ENCODE peak calls at places on chromosomes 6 and 20, in seven cellular contexts. R is IMR-90, P is fibroblast of lung, H is PC-3, O is GM23338, I is neuronal stem cell, C is HCT116. Y is an unnamed sample.

GRCh38 chr6:93088675-93089575 is 330.4 kb downstream of the EPHA7 start:
- DNase-seq in R (no peak), P (peak), H (peak), O (peak), I (no peak), C (no peak), Y (no peak)

GRCh38 chr6:8059129-8059528 is 5.1 kb downstream of the BLOC1S5 start:
- DNase-seq in R (peak), P (peak), H (peak), O (peak), I (no peak), C (no peak), Y (peak)

GRCh38 chr20:64107736-64108457 is 532 bp upstream of the NPBWR2 start:
- DNase-seq in R (no peak), P (no peak), H (no peak), O (peak), I (no peak), C (no peak), Y (peak)

GRCh38 chr20:1844723-1845523 is 50.3 kb upstream of the SIRPA start:
- DNase-seq in R (peak), P (peak), H (no peak), O (no peak), I (no peak), C (no peak), Y (peak)

GRCh38 chr20:6122873-6123649 is at the start of gene FERMT1:
- DNase-seq in R (peak), P (peak), H (peak), O (peak), I (peak), C (peak), Y (no peak)

GRCh38 chr20:35329435-35330139 is 37.4 kb upstream of the FAM83C start:
- DNase-seq in R (peak), P (peak), H (peak), O (peak), I (peak), C (no peak), Y (peak)

GRCh38 chr6:137363805-137364138 is 130.4 kb downstream of the OLIG3 start:
- DNase-seq in R (no peak), P (no peak), H (no peak), O (no peak), I (no peak), C (no peak), Y (peak)

GRCh38 chr6:25883536-25883935 is 9.5 kb upstream of the SLC17A3 start:
- DNase-seq in R (no peak), P (peak), H (no peak), O (no peak), I (no peak), C (no peak), Y (no peak)

GRCh38 chr20:47816487-47817451 is 31.5 kb upstream of the SULF2 start:
- DNase-seq in R (no peak), P (no peak), H (no peak), O (no peak), I (no peak), C (no peak), Y (peak)

GRCh38 chr20:47818466-47818865 is 33.2 kb upstream of the SULF2 start:
- DNase-seq in R (no peak), P (no peak), H (no peak), O (no peak), I (no peak), C (no peak), Y (no peak)

GRCh38 chr20:47817573-47817972 is 32.3 kb upstream of the SULF2 start:
- DNase-seq in R (no peak), P (no peak), H (peak), O (no peak), I (no peak), C (no peak), Y (no peak)

GRCh38 chr20:47821481-47822100 is 36.3 kb upstream of the SULF2 start:
- DNase-seq in R (no peak), P (no peak), H (peak), O (no peak), I (no peak), C (peak), Y (no peak)

DNA sequence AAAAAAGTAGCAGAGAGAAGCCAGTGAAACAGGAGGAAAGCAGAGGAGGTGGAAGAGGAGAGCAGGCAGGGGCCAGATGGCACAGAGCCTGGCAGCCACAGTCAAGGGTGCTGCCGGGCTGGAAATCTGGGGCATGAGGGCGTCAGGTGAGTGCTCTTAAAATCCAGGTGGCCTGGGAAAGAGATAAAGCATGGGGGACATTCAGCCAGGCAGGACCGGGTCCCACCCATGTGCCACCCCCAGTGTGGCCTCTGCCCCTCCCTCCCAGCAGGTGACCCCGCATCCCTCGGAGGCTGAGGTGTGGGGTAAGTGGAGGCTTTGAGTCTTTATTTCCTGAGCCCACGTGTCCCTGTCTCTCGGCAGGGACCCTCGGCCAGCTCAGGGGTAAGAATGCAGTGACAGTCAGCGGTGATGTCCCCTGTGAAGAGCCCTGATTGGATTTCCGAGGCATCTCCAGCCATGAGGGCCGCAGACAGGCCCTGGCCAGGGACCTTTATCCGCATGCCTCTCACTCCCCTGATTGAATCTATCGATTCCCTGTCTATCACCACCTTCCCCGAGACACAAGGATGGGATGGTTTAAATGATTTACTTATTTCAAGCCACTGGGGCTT is 33.8 kb upstream of the SULF2 start:
- DNase-seq in R (no peak), P (no peak), H (no peak), O (peak), I (no peak), C (no peak), Y (no peak)
- H3K4me2 ChIP-seq in R (no peak), P (no peak), H (no peak), O (no peak), I (no peak), C (no peak), Y (no peak)

GRCh38 chr20:39049684-39050554 is 87.8 kb downstream of the DHX35 start:
- DNase-seq in R (peak), P (peak), H (peak), O (peak), I (peak), C (peak), Y (peak)

GRCh38 chr20:39048000-39048696 is 86.0 kb downstream of the DHX35 start:
- DNase-seq in R (peak), P (peak), H (peak), O (peak), I (peak), C (peak), Y (peak)

GRCh38 chr20:39050555-39050902 is 88.4 kb downstream of the DHX35 start:
- DNase-seq in R (no peak), P (no peak), H (no peak), O (no peak), I (no peak), C (no peak), Y (no peak)

GRCh38 chr20:39047417-39047985 is 85.4 kb downstream of the DHX35 start:
- DNase-seq in R (no peak), P (no peak), H (no peak), O (no peak), I (no peak), C (no peak), Y (no peak)

GRCh38 chr20:39049148-39049547 is 87.0 kb downstream of the DHX35 start:
- DNase-seq in R (no peak), P (no peak), H (no peak), O (no peak), I (no peak), C (no peak), Y (peak)
- H3K4me3 ChIP-seq in R (no peak), P (no peak), H (peak), O (peak), I (no peak), C (no peak), Y (no peak)

DNA sequence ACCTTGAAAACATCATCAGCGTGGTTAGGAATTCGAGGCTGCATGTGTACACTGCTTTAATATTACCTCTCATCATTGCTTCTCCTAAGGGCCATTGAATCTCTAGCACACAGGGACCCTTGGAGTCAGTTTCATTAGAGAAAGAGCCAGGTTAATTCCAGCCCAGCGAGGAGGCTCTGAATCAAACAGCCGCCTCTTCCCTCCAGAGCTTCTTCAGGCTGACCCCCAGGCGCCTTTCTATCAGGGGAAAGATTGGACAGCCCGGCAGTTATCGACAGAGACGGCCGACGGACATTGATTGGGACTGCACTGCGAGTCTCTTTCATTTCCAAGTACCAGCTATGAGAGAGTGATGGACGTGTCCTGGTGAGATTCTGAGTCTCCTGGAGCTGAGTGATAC is 159.2 kb downstream of the ANKRD60 start:
- DNase-seq in R (no peak), P (no peak), H (no peak), O (no peak), I (no peak), C (no peak), Y (no peak)
- H3K4me2 ChIP-seq in R (no peak), P (no peak), H (no peak), O (no peak), I (no peak), C (no peak), Y (no peak)

DNA sequence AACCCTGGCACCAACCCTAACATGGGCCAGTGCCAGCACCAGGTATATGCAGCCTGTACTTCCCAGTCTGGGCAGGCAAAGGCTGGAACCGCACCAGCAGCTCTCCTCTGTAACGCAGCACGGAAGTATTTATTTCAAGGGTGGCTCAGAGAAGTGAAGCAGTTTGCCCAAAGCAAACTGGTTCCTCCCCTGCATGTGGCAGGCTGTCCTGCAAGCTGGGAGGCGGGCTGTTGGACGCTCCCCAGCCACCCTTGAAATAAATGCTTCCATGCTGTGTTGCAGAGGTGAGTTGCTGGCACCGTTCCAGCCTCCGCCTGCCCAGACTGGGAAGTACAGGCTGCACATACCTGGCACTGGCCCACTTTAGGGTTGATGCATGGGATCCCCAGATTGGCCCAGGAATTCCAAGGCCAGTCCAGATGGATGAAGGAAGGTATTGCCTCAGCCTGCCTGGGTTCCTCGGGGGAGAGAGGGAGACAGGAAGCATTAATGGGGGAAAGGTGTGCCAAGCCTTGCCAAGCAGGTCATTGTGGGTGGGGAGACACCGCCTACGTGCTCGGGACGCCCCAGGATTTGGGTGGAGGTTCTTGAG is 49.8 kb downstream of the PPARD start:
- DNase-seq in R (no peak), P (no peak), H (peak), O (no peak), I (no peak), C (no peak), Y (no peak)
- H3K4me3 ChIP-seq in R (no peak), P (no peak), H (peak), O (no peak), I (no peak), C (peak), Y (no peak)

DNA sequence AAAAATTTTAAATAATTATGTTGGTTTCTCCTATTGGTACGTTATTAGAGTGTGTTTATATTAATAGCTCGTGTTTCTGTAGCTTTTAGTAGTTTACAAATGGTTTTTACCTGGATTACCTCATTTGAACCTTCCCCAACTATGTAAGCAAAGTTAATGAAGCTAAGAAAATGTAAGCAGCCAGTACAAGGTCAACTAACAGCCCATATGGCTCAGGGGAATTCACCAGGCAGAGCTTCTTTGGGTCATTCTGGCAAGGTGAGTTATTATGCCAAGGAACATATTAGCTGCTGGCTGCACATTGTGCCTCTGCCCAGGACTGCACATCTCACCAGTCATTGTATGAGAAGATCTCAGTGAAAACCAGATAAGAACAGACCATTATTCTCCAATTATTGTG is 27.0 kb upstream of the MARCKS start:
- DNase-seq in R (no peak), P (no peak), H (no peak), O (no peak), I (no peak), C (no peak), Y (no peak)
- H3K4me2 ChIP-seq in R (no peak), P (no peak), H (no peak), O (no peak), I (no peak), C (no peak), Y (no peak)

DNA sequence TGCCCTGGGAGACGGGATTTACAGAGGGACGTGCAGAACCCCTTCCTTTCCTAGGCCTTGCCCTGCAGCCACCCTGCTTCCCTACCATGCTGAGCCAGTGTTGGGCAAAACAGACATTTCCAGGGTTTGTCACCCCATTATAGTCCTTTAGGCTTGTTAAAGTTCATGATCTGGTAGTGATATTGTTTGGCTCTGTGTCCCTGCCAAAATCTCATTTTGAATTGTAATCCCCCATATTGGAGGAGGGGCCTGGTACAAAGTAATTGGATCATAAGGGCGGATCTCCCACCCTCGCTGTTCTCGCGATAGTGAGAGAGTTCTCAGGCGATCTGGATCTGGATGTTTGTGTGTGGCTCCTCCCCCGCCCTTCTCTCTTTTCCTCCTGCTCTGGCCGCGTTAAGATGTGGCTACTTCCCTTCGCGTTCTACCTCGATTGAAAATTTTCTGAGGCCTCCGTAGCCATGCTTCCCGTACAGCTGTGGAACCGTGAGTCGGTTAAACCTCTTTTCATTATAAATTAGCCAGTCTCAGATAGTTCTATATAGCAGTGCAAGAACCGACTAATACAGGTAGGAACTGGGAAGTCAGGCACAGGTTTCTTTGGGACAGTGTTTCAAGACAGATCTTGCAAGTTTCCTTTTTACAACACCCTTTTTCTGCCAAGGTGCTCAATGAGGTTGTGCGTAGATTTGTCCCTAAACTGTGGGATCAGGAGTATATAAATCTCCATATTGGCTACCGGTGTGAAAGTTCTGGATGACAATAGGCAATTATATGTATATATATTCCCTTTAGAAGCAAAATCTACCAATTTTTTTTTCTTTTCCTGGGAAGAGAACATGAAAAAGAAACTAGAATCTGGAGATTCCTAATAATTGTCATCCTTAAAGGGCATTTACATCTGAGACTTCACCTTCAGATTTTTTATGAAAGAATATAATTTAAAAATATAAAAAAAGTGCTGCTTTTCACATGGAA is 152.1 kb downstream of the SAMD5 start:
- DNase-seq in R (no peak), P (no peak), H (no peak), O (peak), I (no peak), C (no peak), Y (no peak)
- H3K4me3 ChIP-seq in R (no peak), P (no peak), H (no peak), O (no peak), I (no peak), C (no peak), Y (no peak)

GRCh38 chr6:35969676-35970075 is 48.8 kb upstream of the SRPK1 start:
- DNase-seq in R (peak), P (no peak), H (no peak), O (no peak), I (no peak), C (no peak), Y (no peak)
- H3K4me2 ChIP-seq in R (no peak), P (no peak), H (peak), O (no peak), I (no peak), C (no peak), Y (no peak)

GRCh38 chr20:36431604-36432003 is 109.7 kb upstream of the MYL9 start:
- DNase-seq in R (no peak), P (no peak), H (no peak), O (no peak), I (no peak), C (no peak), Y (no peak)
- H3K4me3 ChIP-seq in R (no peak), P (no peak), H (no peak), O (no peak), I (no peak), C (no peak), Y (no peak)

DNA sequence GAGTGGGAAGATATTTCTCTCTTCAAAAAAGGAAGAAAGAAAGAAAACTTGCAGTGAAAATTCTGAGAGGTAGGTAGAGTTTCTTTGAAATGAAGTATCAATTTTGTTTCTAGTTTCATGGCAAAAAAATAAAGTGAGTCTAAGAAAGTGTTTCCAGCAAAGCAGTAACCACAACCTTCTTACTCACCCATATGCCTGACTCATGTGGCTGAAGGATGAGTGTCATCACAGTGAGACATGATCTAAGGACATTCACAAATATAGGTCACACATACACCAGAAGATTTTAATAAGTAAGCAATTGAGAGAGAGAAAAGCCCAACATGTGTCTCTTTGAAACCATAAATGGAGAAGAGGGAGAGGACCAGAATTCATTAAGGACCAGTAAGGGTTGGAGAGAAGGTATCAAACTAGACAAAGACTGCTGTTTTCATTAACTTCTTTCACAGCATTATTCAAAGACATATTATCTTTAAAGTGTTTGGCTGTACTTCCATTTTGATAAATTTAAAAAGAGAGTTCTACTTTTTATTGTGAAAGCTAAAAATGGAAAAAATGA is 169.5 kb downstream of the FRK start:
- DNase-seq in R (peak), P (peak), H (peak), O (no peak), I (no peak), C (peak), Y (no peak)
- H3K4me2 ChIP-seq in R (no peak), P (no peak), H (peak), O (no peak), I (no peak), C (peak), Y (no peak)

GRCh38 chr6:31947070-31947675 is 1.3 kb downstream of the CFB start:
- DNase-seq in R (no peak), P (no peak), H (no peak), O (no peak), I (no peak), C (no peak), Y (no peak)

GRCh38 chr6:31947864-31948263 is 2.0 kb downstream of the CFB start:
- DNase-seq in R (no peak), P (no peak), H (no peak), O (no peak), I (no peak), C (no peak), Y (no peak)

GRCh38 chr6:31945507-31946369 is at the start of gene CFB:
- DNase-seq in R (peak), P (peak), H (peak), O (peak), I (no peak), C (no peak), Y (no peak)

GRCh38 chr6:31945154-31945506 is 765 bp upstream of the CFB start:
- DNase-seq in R (no peak), P (no peak), H (no peak), O (no peak), I (no peak), C (no peak), Y (no peak)

DNA sequence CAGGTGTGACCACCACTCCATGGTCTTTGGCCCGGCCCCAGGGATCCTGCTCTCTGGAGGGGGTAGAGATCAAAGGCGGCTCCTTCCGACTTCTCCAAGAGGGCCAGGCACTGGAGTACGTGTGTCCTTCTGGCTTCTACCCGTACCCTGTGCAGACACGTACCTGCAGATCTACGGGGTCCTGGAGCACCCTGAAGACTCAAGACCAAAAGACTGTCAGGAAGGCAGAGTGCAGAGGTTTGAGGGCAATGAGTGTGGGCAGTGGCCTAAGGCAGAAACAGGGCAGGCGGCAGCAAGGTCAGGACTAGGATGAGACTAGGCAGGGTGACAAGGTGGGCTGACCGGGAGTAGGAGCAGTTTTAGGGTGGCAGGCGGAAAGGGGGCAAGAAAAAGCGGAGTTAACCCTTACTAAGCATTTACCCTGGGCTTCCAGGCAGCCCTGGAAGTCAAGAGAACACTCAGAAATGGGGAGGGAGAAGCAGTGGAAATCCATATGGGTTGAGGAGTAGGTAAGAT is 533 bp downstream of the CFB start:
- DNase-seq in R (no peak), P (no peak), H (no peak), O (no peak), I (no peak), C (no peak), Y (no peak)
- H3K4me3 ChIP-seq in R (no peak), P (no peak), H (no peak), O (no peak), I (no peak), C (no peak), Y (no peak)